ENCODE peak calls at places on chromosomes 2 and 18, in six cellular contexts. D is A549, C is AG10803, U is endothelial cell of umbilical vein, K is glutamatergic neuron, O is tibial artery. V is an unnamed sample.
A peak's percentile ranks its signal among the peaks of the same experiment; 100 is the strongest.

GRCh38 chr18:31116853-31117595 is 14.8 kb upstream of the DSC2 start:
- DNase-seq in D (no peak), K (no peak), O (no peak), U (no peak), C (no peak), V (no peak)

GRCh38 chr18:55420665-55420964 is 167.4 kb downstream of the TCF4 start:
- DNase-seq in O (no peak), C (no peak), K (no peak), U (no peak), D (no peak), V (no peak)

GRCh38 chr2:137964066-137964858 is at the start of gene HNMT:
- DNase-seq in U (peak; percentile 84), C (peak; percentile 88), O (peak; percentile 70), K (peak; percentile 17), D (peak; percentile 66), V (no peak)

GRCh38 chr2:3379647-3380534 is at the start of gene TRAPPC12:
- DNase-seq in U (peak; percentile 84), O (peak; percentile 95), C (peak; percentile 82), K (peak; percentile 95), D (peak; percentile 96), V (peak; percentile 92)

GRCh38 chr2:232126301-232127085 is 165.0 kb downstream of the DIS3L2 start:
- DNase-seq in D (no peak), C (no peak), U (no peak), K (no peak), O (no peak), V (no peak)

GRCh38 chr18:36662000-36662399 is 166.8 kb downstream of the TPGS2 start:
- DNase-seq in U (no peak), O (no peak), C (peak; percentile 26), D (peak; percentile 18), K (peak; percentile 25), V (no peak)

GRCh38 chr2:88530081-88530480 is 77.6 kb upstream of the FOXI3 start:
- DNase-seq in D (no peak), K (no peak), C (no peak), U (no peak), O (no peak), V (no peak)

GRCh38 chr2:98647636-98648035 is 39.2 kb downstream of the UNC50 start:
- DNase-seq in K (no peak), O (no peak), U (no peak), D (no peak), C (peak; percentile 6), V (no peak)

GRCh38 chr2:226063704-226064390 is 664.3 kb downstream of the NYAP2 start:
- DNase-seq in O (no peak), U (no peak), D (peak; percentile 23), K (no peak), C (peak; percentile 85), V (no peak)

GRCh38 chr18:11577271-11578112 is 31.9 kb upstream of the SLC35G4 start:
- DNase-seq in K (no peak), U (no peak), D (no peak), O (no peak), C (no peak), V (no peak)

GRCh38 chr2:9232886-9233285 is 26.3 kb downstream of the ASAP2 start:
- DNase-seq in O (no peak), U (peak; percentile 53), D (no peak), K (no peak), C (no peak), V (no peak)

DNA sequence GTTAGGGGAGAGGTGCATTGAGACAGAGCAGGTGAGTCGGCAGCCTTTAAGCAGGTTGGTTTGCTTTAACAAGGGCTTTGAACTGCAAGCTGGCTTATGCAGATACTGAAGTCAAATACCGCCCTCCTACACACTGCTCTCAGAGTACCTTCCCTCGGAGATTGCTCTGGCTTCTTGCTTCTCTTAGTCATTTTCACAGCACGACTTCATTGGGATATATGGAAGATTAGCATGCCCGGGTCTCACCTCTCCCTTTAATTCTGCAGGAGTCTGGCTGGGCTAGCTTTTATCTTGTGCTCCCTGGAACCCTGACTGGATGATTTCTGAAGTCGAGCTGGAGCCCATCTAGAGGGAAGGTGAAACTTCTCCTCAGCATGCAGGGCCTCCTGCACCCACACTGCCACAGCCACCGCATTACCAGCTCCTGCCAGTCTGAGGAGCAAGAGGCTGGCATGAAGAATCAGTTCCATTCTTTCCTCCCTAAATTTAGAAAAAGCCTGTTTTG is 395.5 kb upstream of the HNRNPA3 start:
- DNase-seq in K (no peak), U (no peak), O (no peak), C (no peak), D (peak; percentile 3), V (no peak)
- TF ChIP-seq CTCF in K (no peak), U (no peak), O (no peak), C (peak; percentile 7), D (no peak), V (no peak)

GRCh38 chr18:46630991-46631390 is 26.0 kb downstream of the LOXHD1 start:
- DNase-seq in C (no peak), O (no peak), K (no peak), D (no peak), U (no peak), V (no peak)
- TF ChIP-seq CTCF in C (no peak), O (no peak), K (no peak), D (no peak), U (no peak), V (no peak)

DNA sequence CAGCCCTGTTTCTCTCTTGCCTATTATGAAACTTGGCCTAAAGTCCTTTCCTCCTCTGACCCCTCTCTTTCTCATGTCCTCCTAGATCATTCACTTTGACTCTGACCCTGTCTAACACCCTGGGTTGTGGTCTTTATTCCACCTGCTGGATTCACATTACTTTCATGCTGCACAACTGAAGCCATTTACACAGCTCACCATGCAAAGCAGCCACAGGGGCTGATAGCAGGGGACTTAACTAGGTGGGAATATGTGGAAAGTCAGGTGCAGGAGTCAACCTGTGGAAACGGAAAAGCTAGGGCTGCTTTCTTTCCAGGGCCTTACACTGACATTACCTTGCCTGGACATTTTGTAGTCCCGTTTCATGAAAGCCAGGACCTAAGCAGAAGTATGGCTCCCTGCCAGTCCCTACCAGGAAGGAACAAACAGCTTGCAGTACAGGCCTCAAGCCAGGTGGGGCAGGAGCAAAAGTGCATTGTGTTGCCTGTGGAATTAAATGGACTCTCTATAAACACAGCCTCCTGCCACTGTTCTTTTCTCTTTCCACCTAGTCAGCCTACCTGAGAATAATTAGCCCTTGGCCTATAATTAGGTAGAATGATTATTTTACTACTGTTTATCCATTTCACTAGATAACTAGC is 11.8 kb downstream of the MAPRE3 start:
- DNase-seq in K (peak; percentile 32), O (no peak), C (no peak), U (peak; percentile 72), D (peak; percentile 74), V (no peak)
- TF ChIP-seq CTCF in K (no peak), O (no peak), C (peak; percentile 14), U (peak; percentile 21), D (no peak), V (peak; percentile 21)

GRCh38 chr2:127355407-127356008 is 32.3 kb downstream of the MAP3K2 start:
- DNase-seq in C (no peak), K (no peak), U (peak; percentile 25), D (peak; percentile 35), O (no peak), V (no peak)
- TF ChIP-seq CTCF in C (peak; percentile 48), K (peak; percentile 69), U (peak; percentile 49), D (peak; percentile 64), O (peak; percentile 35), V (peak; percentile 21)

GRCh38 chr2:64322433-64322832 is 131.5 kb upstream of the LGALSL start:
- DNase-seq in U (no peak), O (no peak), C (no peak), K (no peak), D (no peak), V (no peak)
- TF ChIP-seq CTCF in U (no peak), O (no peak), C (no peak), K (no peak), D (no peak), V (no peak)

GRCh38 chr2:238308177-238308576 is 12.1 kb upstream of the TRAF3IP1 start:
- DNase-seq in U (no peak), C (no peak), K (no peak), D (no peak), O (no peak), V (no peak)
- TF ChIP-seq CTCF in U (no peak), C (no peak), K (no peak), D (peak; percentile 18), O (no peak), V (peak; percentile 24)

GRCh38 chr2:228983700-228984099 is 287.4 kb downstream of the PID1 start:
- DNase-seq in K (no peak), D (no peak), C (no peak), U (no peak), O (no peak), V (no peak)
- TF ChIP-seq CTCF in K (peak; percentile 11), D (no peak), C (no peak), U (no peak), O (no peak), V (no peak)

DNA sequence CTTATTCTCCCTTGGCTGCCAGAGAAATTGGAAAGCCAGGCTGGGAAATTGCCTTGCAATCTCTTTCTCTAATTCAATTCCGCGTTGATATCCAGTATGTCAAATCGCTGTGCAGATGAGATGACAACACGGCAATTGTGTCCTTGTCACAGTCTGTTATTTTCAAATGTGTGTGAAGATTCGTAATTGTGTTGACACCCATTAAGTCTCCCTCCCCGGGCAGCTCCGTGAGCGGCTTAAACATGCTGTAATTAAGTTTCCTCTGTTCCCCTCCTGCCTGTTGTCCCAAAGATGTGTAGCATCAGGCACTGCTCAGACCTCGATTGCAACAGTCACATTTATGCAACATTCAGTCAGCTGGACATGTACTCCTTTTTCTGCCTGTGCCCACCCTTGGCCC is 209.5 kb downstream of the LPIN1 start:
- DNase-seq in O (no peak), U (no peak), K (no peak), D (no peak), C (no peak), V (no peak)
- TF ChIP-seq CTCF in O (no peak), U (no peak), K (no peak), D (no peak), C (no peak), V (no peak)

V was measured in GM13976.